ENCODE peak calls at places on chromosomes 11 and 22, in five cellular contexts. V, B, R, E and W are unnamed samples. For H3K4me1, the result is how much of the 10 kb centered on the place peaks cover.

GRCh38 chr11:42315846-42316245 is 856.4 kb upstream of the LRRC4C start:
- DNase-seq in V (no peak), B (no peak), R (no peak), E (peak), W (no peak)

GRCh38 chr22:33426451-33426850 is 368.3 kb upstream of the SYN3 start:
- DNase-seq in V (no peak), B (no peak), R (no peak), E (peak), W (no peak)

GRCh38 chr22:32722441-32722840 is 79.1 kb upstream of the TIMP3 start:
- DNase-seq in V (no peak), B (no peak), R (no peak), E (no peak), W (no peak)

GRCh38 chr22:36197065-36197440 is 4.6 kb downstream of the APOL4 start:
- DNase-seq in V (no peak), B (no peak), R (no peak), E (peak), W (peak)

GRCh38 chr11:117230286-117230961 is 1.4 kb downstream of the PCSK7 start:
- DNase-seq in V (no peak), B (no peak), R (no peak), E (peak), W (no peak)

GRCh38 chr11:127919206-127920000 is 668.0 kb downstream of the ETS1 start:
- DNase-seq in V (no peak), B (no peak), R (no peak), E (peak), W (no peak)

GRCh38 chr22:44311855-44312170 is 938 bp downstream of the SHISAL1 start:
- DNase-seq in V (no peak), B (no peak), R (no peak), E (peak), W (no peak)

GRCh38 chr22:36764641-36765040 is 11.3 kb downstream of the IFT27 start:
- DNase-seq in V (peak), B (peak), R (no peak), E (no peak), W (no peak)

GRCh38 chr22:35835998-35836691 is 118.5 kb downstream of the APOL5 start:
- DNase-seq in V (no peak), B (peak), R (no peak), E (peak), W (no peak)

GRCh38 chr22:49947296-49947622 is 13.3 kb upstream of the PIM3 start:
- DNase-seq in V (no peak), B (no peak), R (no peak), E (no peak), W (no peak)
- H3K4me1 ChIP-seq in V (under half), B (under half), R (under half), E (under half), W (under half)

GRCh38 chr22:46661221-46661851 is 41.1 kb downstream of the GRAMD4 start:
- DNase-seq in V (no peak), B (no peak), R (no peak), E (peak), W (no peak)
- H3K27ac ChIP-seq in V (no peak), B (no peak), R (no peak), E (no peak), W (no peak)

GRCh38 chr11:74135516-74135840 is 35.3 kb downstream of the C2CD3 start:
- DNase-seq in V (no peak), B (no peak), R (no peak), E (no peak), W (no peak)
- H3K4me1 ChIP-seq in V (under half), B (under half), R (under half), E (under half), W (under half)

GRCh38 chr22:42909363-42910058 is 52.4 kb upstream of the ARFGAP3 start:
- DNase-seq in V (no peak), B (no peak), R (peak), E (no peak), W (no peak)
- H3K27ac ChIP-seq in V (no peak), B (no peak), R (no peak), E (no peak), W (no peak)

GRCh38 chr11:44565746-44566558 is 489 bp downstream of the CD82 start:
- DNase-seq in V (no peak), B (no peak), R (peak), E (no peak), W (no peak)

GRCh38 chr11:44564653-44565007 is 833 bp upstream of the CD82 start:
- DNase-seq in V (peak), B (peak), R (peak), E (peak), W (peak)

GRCh38 chr11:44566559-44566949 is 1.1 kb downstream of the CD82 start:
- DNase-seq in V (no peak), B (no peak), R (no peak), E (no peak), W (no peak)

GRCh38 chr11:44564198-44564597 is 1.3 kb upstream of the CD82 start:
- DNase-seq in V (no peak), B (no peak), R (no peak), E (peak), W (no peak)

GRCh38 chr11:44565008-44565745 is at the start of gene CD82:
- DNase-seq in V (peak), B (peak), R (peak), E (peak), W (peak)
- H3K4me1 ChIP-seq in V (half or more), B (half or more), R (half or more), E (under half), W (under half)

GRCh38 chr11:62593434-62594044 is 2.2 kb upstream of the TUT1 start:
- DNase-seq in V (peak), B (peak), R (peak), E (peak), W (peak)
- H3K27ac ChIP-seq in V (no peak), B (no peak), R (no peak), E (no peak), W (no peak)

GRCh38 chr11:73141309-73142127 is 600 bp downstream of the FCHSD2 start:
- DNase-seq in V (peak), B (peak), R (peak), E (peak), W (peak)

GRCh38 chr11:73140213-73141030 is 1.7 kb downstream of the FCHSD2 start:
- DNase-seq in V (no peak), B (no peak), R (no peak), E (peak), W (peak)

GRCh38 chr11:73143126-73143838 is 1.2 kb upstream of the FCHSD2 start:
- DNase-seq in V (no peak), B (no peak), R (no peak), E (peak), W (no peak)

GRCh38 chr11:73141031-73141308 is 1.1 kb downstream of the FCHSD2 start:
- DNase-seq in V (no peak), B (peak), R (peak), E (peak), W (peak)

DNA sequence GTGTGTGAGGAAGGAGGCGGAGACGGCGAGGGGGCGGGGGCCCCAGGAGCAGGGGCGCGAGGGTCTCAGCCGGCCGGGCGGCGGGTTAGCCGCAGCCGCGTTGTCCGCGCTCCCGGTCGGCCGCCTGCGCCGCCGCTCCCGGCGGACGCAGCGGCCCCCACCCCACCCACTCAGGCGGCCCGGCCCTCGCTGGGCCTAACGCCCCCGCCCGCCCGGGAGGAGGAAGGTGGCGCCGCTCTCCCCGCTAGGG is at the start of gene FCHSD2:
- DNase-seq in V (no peak), B (no peak), R (no peak), E (no peak), W (no peak)
- H3K4me1 ChIP-seq in V (under half), B (half or more), R (under half), E (under half), W (under half)

GRCh38 chr11:17354070-17354924 is 2.7 kb downstream of the NCR3LG1 start:
- DNase-seq in V (no peak), B (peak), R (no peak), E (peak), W (no peak)
- H3K27ac ChIP-seq in V (no peak), B (peak), R (no peak), E (peak), W (no peak)

GRCh38 chr11:69060005-69060404 is 11.3 kb downstream of the TPCN2 start:
- DNase-seq in V (no peak), B (no peak), R (no peak), E (no peak), W (no peak)

GRCh38 chr11:69061713-69062053 is 13.0 kb downstream of the TPCN2 start:
- DNase-seq in V (no peak), B (no peak), R (no peak), E (no peak), W (no peak)

GRCh38 chr11:69059429-69059828 is 10.7 kb downstream of the TPCN2 start:
- DNase-seq in V (no peak), B (no peak), R (no peak), E (no peak), W (no peak)

GRCh38 chr11:69062169-69062855 is 13.6 kb downstream of the TPCN2 start:
- DNase-seq in V (no peak), B (no peak), R (no peak), E (no peak), W (no peak)

GRCh38 chr11:69060806-69061712 is 12.3 kb downstream of the TPCN2 start:
- DNase-seq in V (no peak), B (no peak), R (no peak), E (no peak), W (no peak)
- H3K4me1 ChIP-seq in V (under half), B (under half), R (under half), E (under half), W (under half)

GRCh38 chr11:62860835-62861563 is 19.7 kb upstream of the SLC3A2 start:
- DNase-seq in V (no peak), B (no peak), R (no peak), E (no peak), W (no peak)

GRCh38 chr11:62857541-62857982 is 18.2 kb upstream of the WDR74 start:
- DNase-seq in V (no peak), B (no peak), R (no peak), E (peak), W (no peak)

GRCh38 chr11:62856333-62856910 is 17.0 kb upstream of the WDR74 start:
- DNase-seq in V (no peak), B (no peak), R (no peak), E (no peak), W (no peak)

GRCh38 chr11:62855571-62856332 is 16.4 kb upstream of the WDR74 start:
- DNase-seq in V (peak), B (peak), R (peak), E (peak), W (peak)

GRCh38 chr11:62858201-62858600 is 18.8 kb upstream of the WDR74 start:
- DNase-seq in V (no peak), B (no peak), R (no peak), E (no peak), W (no peak)
- H3K27ac ChIP-seq in V (no peak), B (no peak), R (no peak), E (no peak), W (no peak)